ENCODE peak calls at places on chromosomes 7 and 10, in six cellular contexts. J is Right ventricle myocardium inferior, F is suprapubic skin, L is colonic mucosa, A is small intestine, H is putamen. V is an unnamed sample.

GRCh38 chr7:21550076-21550475 is 7.2 kb downstream of the DNAH11 start:
- DNase-seq in J (no peak), F (no peak), L (no peak), A (no peak), H (no peak), V (no peak)

GRCh38 chr10:132788180-132788830 is 2.4 kb upstream of the NKX6-2 start:
- DNase-seq in J (no peak), F (no peak), L (no peak), A (no peak), H (no peak), V (no peak)

GRCh38 chr7:158473238-158473637 is 114.4 kb downstream of the PTPRN2 start:
- DNase-seq in J (no peak), F (no peak), L (no peak), A (no peak), H (no peak), V (no peak)

GRCh38 chr7:157235357-157236018 is 96.8 kb downstream of the UBE3C start:
- DNase-seq in J (no peak), F (no peak), L (no peak), A (no peak), H (no peak), V (no peak)

GRCh38 chr10:23095966-23096813 is 811 bp downstream of the MSRB2 start:
- DNase-seq in J (no peak), F (peak), L (peak), A (peak), H (peak), V (peak)

GRCh38 chr7:104552102-104552501 is 223.7 kb downstream of the LHFPL3 start:
- DNase-seq in J (no peak), F (no peak), L (peak), A (peak), H (no peak), V (no peak)

GRCh38 chr10:112988839-112989406 is 38.9 kb downstream of the TCF7L2 start:
- DNase-seq in J (no peak), F (no peak), L (no peak), A (no peak), H (no peak), V (no peak)

GRCh38 chr7:155251831-155252230 is 45.8 kb upstream of the INSIG1 start:
- DNase-seq in J (no peak), F (no peak), L (no peak), A (no peak), H (no peak), V (no peak)

GRCh38 chr10:77410523-77410922 is 227.1 kb downstream of the KCNMA1 start:
- DNase-seq in J (no peak), F (no peak), L (no peak), A (no peak), H (no peak), V (no peak)

GRCh38 chr7:26593405-26593804 is 271.0 kb downstream of the SKAP2 start:
- DNase-seq in J (no peak), F (no peak), L (no peak), A (no peak), H (no peak), V (no peak)

V was measured in KG1.